ENCODE peak calls at places on chromosomes 6 and 20, in five cellular contexts. T is GM12891, P is HCT116, S is heart left ventricle, D is spleen. C is an unnamed sample.

GRCh38 chr6:71268710-71269437 is 19.7 kb upstream of the OGFRL1 start:
- DNase-seq in T (no peak), P (no peak), S (no peak), D (no peak), C (no peak)

GRCh38 chr20:57458400-57459160 is 66.4 kb downstream of the CTCFL start:
- DNase-seq in T (no peak), P (no peak), S (no peak), D (no peak), C (no peak)

GRCh38 chr6:170177383-170178265 is 113.3 kb downstream of the DLL1 start:
- DNase-seq in T (no peak), P (no peak), S (no peak), D (peak), C (peak)

GRCh38 chr6:17867880-17868279 is 119.6 kb downstream of the KIF13A start:
- DNase-seq in T (no peak), P (no peak), S (no peak), D (no peak), C (no peak)

GRCh38 chr6:127690092-127690491 is 113.1 kb downstream of the C6orf58 start:
- DNase-seq in T (no peak), P (peak), S (no peak), D (no peak), C (no peak)

GRCh38 chr6:112879920-112880413 is 532.8 kb downstream of the RFPL4B start:
- DNase-seq in T (no peak), P (no peak), S (no peak), D (peak), C (no peak)

GRCh38 chr6:109695468-109695867 is 4.4 kb downstream of the FIG4 start:
- DNase-seq in T (no peak), P (no peak), S (no peak), D (no peak), C (peak)

GRCh38 chr6:140824595-140824994 is 1308.1 kb upstream of the GJE1 start:
- DNase-seq in T (no peak), P (no peak), S (no peak), D (no peak), C (no peak)

GRCh38 chr6:86142326-86142725 is 499.6 kb upstream of the SYNCRIP start:
- DNase-seq in T (no peak), P (no peak), S (no peak), D (no peak), C (no peak)

GRCh38 chr6:73176057-73176456 is 49.2 kb downstream of the KHDC1L start:
- DNase-seq in T (no peak), P (no peak), S (no peak), D (no peak), C (no peak)

GRCh38 chr20:15760217-15760567 is 813.1 kb downstream of the KIF16B start:
- DNase-seq in T (no peak), P (no peak), S (no peak), D (no peak), C (no peak)

GRCh38 chr6:157613011-157613522 is 210.0 kb upstream of the SNX9 start:
- DNase-seq in T (no peak), P (peak), S (no peak), D (no peak), C (peak)

GRCh38 chr20:19699132-19699971 is 58.7 kb upstream of the RIN2 start:
- DNase-seq in T (no peak), P (peak), S (no peak), D (no peak), C (no peak)

GRCh38 chr6:48036316-48036715 is 74.7 kb downstream of the PTCHD4 start:
- DNase-seq in T (no peak), P (no peak), S (no peak), D (no peak), C (no peak)

GRCh38 chr6:97626586-97627441 is 343.8 kb upstream of the MMS22L start:
- DNase-seq in T (no peak), P (no peak), S (no peak), D (no peak), C (no peak)

GRCh38 chr6:139439278-139439813 is 64.9 kb upstream of the CITED2 start:
- DNase-seq in T (no peak), P (no peak), S (no peak), D (no peak), C (peak)

GRCh38 chr20:62921119-62921687 is 5.1 kb downstream of the DIDO1 start:
- DNase-seq in T (no peak), P (peak), S (no peak), D (no peak), C (peak)

GRCh38 chr6:26158581-26159416 is 71.6 kb downstream of the HFE start:
- DNase-seq in T (no peak), P (no peak), S (peak), D (peak), C (peak)

GRCh38 chr6:26012061-26012460 is 49.5 kb downstream of the TRIM38 start:
- DNase-seq in T (no peak), P (no peak), S (no peak), D (no peak), C (peak)

GRCh38 chr6:159099311-159099710 is 54.5 kb upstream of the TAGAP start:
- DNase-seq in T (no peak), P (no peak), S (no peak), D (no peak), C (no peak)

GRCh38 chr6:62390413-62390812 is 104.4 kb upstream of the KHDRBS2 start:
- DNase-seq in T (no peak), P (no peak), S (no peak), D (no peak), C (no peak)

GRCh38 chr6:125512621-125513020 is 210.9 kb upstream of the HDDC2 start:
- DNase-seq in T (no peak), P (peak), S (no peak), D (no peak), C (peak)

GRCh38 chr20:10573273-10573950 is 100.4 kb downstream of the JAG1 start:
- DNase-seq in T (no peak), P (no peak), S (no peak), D (no peak), C (no peak)

GRCh38 chr6:117550618-117551242 is 51.6 kb downstream of the GOPC start:
- DNase-seq in T (no peak), P (no peak), S (no peak), D (no peak), C (no peak)

GRCh38 chr20:62808211-62808865 is 3.7 kb downstream of the OGFR start:
- DNase-seq in T (peak), P (no peak), S (peak), D (peak), C (peak)

GRCh38 chr6:33091957-33092356 is 16.2 kb downstream of the HLA-DPB1 start:
- DNase-seq in T (no peak), P (peak), S (no peak), D (no peak), C (peak)

GRCh38 chr6:142331075-142331551 is 29.3 kb downstream of the ADGRG6 start:
- DNase-seq in T (no peak), P (no peak), S (no peak), D (no peak), C (no peak)

GRCh38 chr20:62824476-62825287 is 7.8 kb downstream of the COL9A3 start:
- DNase-seq in T (peak), P (no peak), S (no peak), D (no peak), C (peak)

GRCh38 chr20:2909953-2910352 is 36.7 kb downstream of the PTPRA start:
- DNase-seq in T (no peak), P (no peak), S (no peak), D (no peak), C (no peak)

GRCh38 chr6:98014791-98015201 is 731.8 kb upstream of the MMS22L start:
- DNase-seq in T (no peak), P (no peak), S (no peak), D (no peak), C (peak)

GRCh38 chr6:31086788-31087440 is 25.5 kb downstream of the C6orf15 start:
- DNase-seq in T (no peak), P (no peak), S (no peak), D (no peak), C (no peak)

GRCh38 chr6:133396225-133396624 is 155.1 kb downstream of the EYA4 start:
- DNase-seq in T (no peak), P (no peak), S (no peak), D (no peak), C (peak)

GRCh38 chr20:48754269-48754668 is 73.5 kb downstream of the PREX1 start:
- DNase-seq in T (no peak), P (no peak), S (no peak), D (no peak), C (no peak)

GRCh38 chr6:157909282-157909664 is 72.4 kb upstream of the SYNJ2 start:
- DNase-seq in T (no peak), P (no peak), S (no peak), D (no peak), C (no peak)

GRCh38 chr20:36644032-36644712 is 1.8 kb downstream of the SLA2 start:
- DNase-seq in T (no peak), P (no peak), S (no peak), D (peak), C (no peak)

GRCh38 chr6:33824461-33825154 is 20.8 kb upstream of the MLN start:
- DNase-seq in T (no peak), P (peak), S (peak), D (no peak), C (no peak)

GRCh38 chr6:144722214-144722737 is 437.1 kb downstream of the UTRN start:
- DNase-seq in T (no peak), P (no peak), S (no peak), D (no peak), C (no peak)

GRCh38 chr6:135586844-135587243 is 89.3 kb upstream of the AHI1 start:
- DNase-seq in T (no peak), P (no peak), S (no peak), D (no peak), C (no peak)
- TF ChIP-seq POLR2A in T (no peak), P (no peak), S (no peak), D (no peak), C (no peak)

DNA sequence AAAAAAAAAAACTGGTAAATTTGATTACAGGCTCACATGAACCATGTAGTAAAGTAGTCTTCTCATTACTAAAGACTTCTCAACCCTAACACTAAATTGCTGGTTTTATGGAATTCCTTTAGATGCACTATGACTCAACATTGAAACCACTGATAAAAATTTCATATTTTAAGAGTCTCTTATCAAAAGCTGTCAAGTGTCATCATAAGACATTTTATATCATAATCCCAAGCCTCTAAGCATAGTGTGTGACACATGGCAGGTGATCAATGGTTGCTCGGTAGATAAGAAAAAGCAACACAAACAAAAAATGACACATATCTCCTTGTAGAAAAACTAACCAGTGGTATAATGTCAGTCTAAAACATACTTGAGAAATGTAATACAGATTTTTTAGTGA is 258.4 kb downstream of the RNGTT start:
- DNase-seq in T (no peak), P (no peak), S (no peak), D (no peak), C (peak)
- TF ChIP-seq POLR2A in T (no peak), P (no peak), S (no peak), D (no peak), C (no peak)

GRCh38 chr20:31879143-31879987 is 8.9 kb downstream of the TTLL9 start:
- DNase-seq in T (peak), P (peak), S (peak), D (peak), C (peak)
- TF ChIP-seq POLR2A in T (no peak), P (peak), S (no peak), D (peak), C (no peak)

GRCh38 chr20:45853484-45853883 is 3.7 kb downstream of the ACOT8 start:
- DNase-seq in T (no peak), P (no peak), S (no peak), D (no peak), C (no peak)

GRCh38 chr20:45857836-45858250 is 429 bp downstream of the ZSWIM3 start:
- DNase-seq in T (peak), P (no peak), S (no peak), D (no peak), C (no peak)

GRCh38 chr20:45860573-45861011 is 3.2 kb downstream of the ZSWIM3 start:
- DNase-seq in T (no peak), P (no peak), S (no peak), D (no peak), C (no peak)

GRCh38 chr20:45861157-45862075 is 4.0 kb downstream of the ZSWIM3 start:
- DNase-seq in T (no peak), P (no peak), S (no peak), D (no peak), C (peak)

GRCh38 chr20:45857114-45857835 is at the start of the genes ACOT8 and ZSWIM3:
- DNase-seq in T (peak), P (peak), S (peak), D (peak), C (peak)
- TF ChIP-seq POLR2A in T (peak), P (peak), S (no peak), D (peak), C (peak)

GRCh38 chr20:41696428-41696827 is 78.3 kb upstream of the CHD6 start:
- DNase-seq in T (no peak), P (no peak), S (no peak), D (no peak), C (peak)

GRCh38 chr20:41690702-41691101 is 72.5 kb upstream of the CHD6 start:
- DNase-seq in T (no peak), P (no peak), S (no peak), D (no peak), C (no peak)

GRCh38 chr20:41694796-41695195 is 76.6 kb upstream of the CHD6 start:
- DNase-seq in T (no peak), P (no peak), S (no peak), D (no peak), C (no peak)

GRCh38 chr20:41692479-41693135 is 74.4 kb upstream of the CHD6 start:
- DNase-seq in T (no peak), P (no peak), S (peak), D (peak), C (peak)

GRCh38 chr20:41693136-41693979 is 75.2 kb upstream of the CHD6 start:
- DNase-seq in T (peak), P (peak), S (peak), D (peak), C (peak)
- TF ChIP-seq POLR2A in T (peak), P (peak), S (no peak), D (peak), C (peak)

GRCh38 chr6:397604-398003 is 6.1 kb downstream of the IRF4 start:
- DNase-seq in T (no peak), P (no peak), S (no peak), D (no peak), C (no peak)

GRCh38 chr6:397056-397455 is 5.5 kb downstream of the IRF4 start:
- DNase-seq in T (no peak), P (no peak), S (no peak), D (no peak), C (no peak)

GRCh38 chr6:398065-398464 is 6.5 kb downstream of the IRF4 start:
- DNase-seq in T (no peak), P (no peak), S (no peak), D (no peak), C (no peak)

GRCh38 chr6:399785-400517 is 8.4 kb downstream of the IRF4 start:
- DNase-seq in T (no peak), P (no peak), S (no peak), D (no peak), C (no peak)

DNA sequence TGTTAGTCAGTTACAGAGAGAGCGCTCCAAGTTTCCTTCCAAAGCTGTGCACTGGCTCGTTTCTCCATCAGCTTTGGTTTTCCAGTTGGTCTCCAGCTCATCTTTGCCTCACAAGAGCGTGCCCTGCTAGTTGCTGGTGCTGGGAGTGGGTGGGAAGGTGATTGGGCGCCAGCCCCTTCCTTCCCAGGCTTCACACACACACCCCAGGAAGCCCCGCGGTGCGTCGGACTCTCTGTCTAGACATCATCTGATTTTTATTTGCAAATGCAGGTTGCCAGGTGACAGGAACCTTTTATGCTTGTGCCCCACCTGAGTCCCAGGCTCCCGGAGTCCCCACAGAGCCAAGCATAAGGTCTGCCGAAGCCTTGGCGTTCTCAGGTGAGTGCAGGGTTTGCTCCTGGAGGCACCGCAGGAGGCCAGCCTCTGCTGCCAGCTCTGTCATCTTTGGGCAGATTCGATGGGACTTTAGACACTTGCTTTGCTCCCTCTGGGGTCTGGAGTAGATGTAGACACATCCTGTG is 7.1 kb downstream of the IRF4 start:
- DNase-seq in T (no peak), P (no peak), S (no peak), D (no peak), C (no peak)
- TF ChIP-seq POLR2A in T (peak), P (no peak), S (no peak), D (no peak), C (no peak)

GRCh38 chr6:138401960-138402832 is 1.8 kb upstream of the HEBP2 start:
- DNase-seq in T (no peak), P (no peak), S (no peak), D (peak), C (no peak)

GRCh38 chr6:138402833-138403187 is 1.2 kb upstream of the HEBP2 start:
- DNase-seq in T (no peak), P (no peak), S (no peak), D (no peak), C (no peak)

GRCh38 chr6:138403324-138403800 is 661 bp upstream of the HEBP2 start:
- DNase-seq in T (peak), P (no peak), S (peak), D (peak), C (peak)

GRCh38 chr6:138404666-138405337 is 779 bp downstream of the HEBP2 start:
- DNase-seq in T (peak), P (no peak), S (peak), D (peak), C (peak)

DNA sequence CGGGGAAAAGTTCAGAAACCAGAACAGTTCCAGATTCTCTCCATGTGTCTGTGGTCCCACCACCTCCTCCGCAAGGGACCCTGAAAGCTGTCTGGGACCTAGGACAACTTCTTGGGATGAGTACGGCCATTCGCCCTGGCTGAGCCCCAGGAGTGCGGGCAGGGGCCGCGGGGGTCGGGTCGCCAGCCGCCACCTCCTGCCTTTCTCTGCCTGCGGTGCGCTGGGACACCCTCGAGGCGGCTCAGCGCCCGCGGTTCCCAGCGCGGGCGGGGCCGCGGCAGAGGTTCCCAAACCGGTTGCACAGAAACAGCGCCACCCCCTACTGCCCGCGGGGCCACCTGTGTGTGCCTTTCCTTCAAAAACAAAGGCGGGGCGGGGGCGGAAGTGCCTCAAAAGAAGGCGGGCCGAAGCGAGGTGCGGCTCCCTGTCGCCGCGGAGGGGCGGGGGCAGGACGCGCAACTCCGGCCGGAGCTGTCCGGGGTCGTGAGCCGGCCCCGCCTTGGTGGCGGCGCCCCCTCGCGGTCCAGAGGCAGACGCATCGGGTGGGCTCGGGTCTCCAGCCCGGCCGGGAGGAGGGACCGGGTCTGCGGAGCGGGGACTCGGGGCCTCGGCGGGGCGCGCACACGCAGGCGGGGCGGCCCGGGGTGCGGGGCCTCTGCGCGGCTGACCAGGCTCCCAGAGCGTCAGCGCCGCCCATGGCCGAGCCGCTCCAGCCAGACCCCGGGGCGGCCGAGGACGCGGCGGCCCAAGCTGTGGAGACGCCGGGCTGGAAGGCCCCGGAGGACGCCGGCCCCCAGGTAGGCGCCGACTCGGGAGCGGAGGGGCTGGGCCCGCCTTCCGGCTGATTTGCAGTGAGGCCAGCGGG is at the start of gene HEBP2:
- DNase-seq in T (peak), P (peak), S (peak), D (peak), C (peak)
- TF ChIP-seq POLR2A in T (no peak), P (peak), S (peak), D (peak), C (peak)

GRCh38 chr6:53312355-53312754 is 36.4 kb downstream of the ELOVL5 start:
- DNase-seq in T (no peak), P (no peak), S (no peak), D (no peak), C (peak)
- TF ChIP-seq POLR2A in T (no peak), P (no peak), S (no peak), D (no peak), C (no peak)